ENCODE peak calls at places on chromosomes 12 and 14, in nine cellular contexts. Y, Z, Q, K, N, X, S, C and I are unnamed samples.

GRCh38 chr12:117408161-117408791 is 46.9 kb upstream of the NOS1 start:
- DNase-seq in Y (no peak), Q (peak), N (no peak), C (peak), X (peak), S (peak), K (peak), Z (peak), I (no peak)

GRCh38 chr12:92224685-92225331 is 79.2 kb upstream of the BTG1 start:
- DNase-seq in N (peak), Q (no peak), Z (no peak), C (no peak), X (no peak), S (peak), K (no peak), Y (no peak), I (no peak)

GRCh38 chr12:57521475-57522018 is 1.1 kb upstream of the MBD6 start:
- DNase-seq in Y (no peak), K (peak), Q (peak), Z (peak), N (no peak), C (peak), S (peak), X (no peak), I (no peak)

GRCh38 chr12:43636706-43637105 is 84.7 kb upstream of the ADAMTS20 start:
- DNase-seq in Q (no peak), N (no peak), K (no peak), C (no peak), X (no peak), Y (no peak), Z (no peak), S (no peak), I (no peak)

GRCh38 chr12:48280572-48280971 is 70.1 kb downstream of the ZNF641 start:
- DNase-seq in S (no peak), Z (no peak), N (no peak), X (no peak), C (no peak), Y (no peak), Q (no peak), K (no peak), I (no peak)

GRCh38 chr14:65482769-65483438 is 70.4 kb downstream of the FUT8 start:
- DNase-seq in K (no peak), Z (no peak), Q (no peak), S (no peak), X (no peak), C (no peak), N (no peak), Y (no peak), I (no peak)

GRCh38 chr12:49942921-49943662 is 7.4 kb upstream of the AQP2 start:
- DNase-seq in Z (no peak), Q (no peak), K (peak), C (no peak), S (no peak), X (no peak), Y (no peak), N (no peak), I (no peak)

GRCh38 chr12:52378091-52378490 is 7.4 kb downstream of the KRT84 start:
- DNase-seq in X (no peak), S (no peak), Q (no peak), C (no peak), Y (no peak), K (no peak), N (no peak), Z (no peak), I (no peak)

GRCh38 chr14:55255979-55256378 is 15.2 kb upstream of the FBXO34 start:
- DNase-seq in X (no peak), K (no peak), S (no peak), Y (no peak), Q (no peak), Z (no peak), C (no peak), N (no peak), I (no peak)

GRCh38 chr12:56614627-56615026 is 15.5 kb downstream of the BAZ2A start:
- DNase-seq in Q (no peak), S (no peak), N (no peak), X (no peak), Z (no peak), C (no peak), Y (no peak), K (no peak), I (no peak)

GRCh38 chr12:24728366-24728765 is 220.5 kb downstream of the BCAT1 start:
- DNase-seq in X (no peak), Z (peak), N (peak), C (no peak), Y (no peak), Q (no peak), K (no peak), S (peak), I (no peak)

GRCh38 chr14:104460920-104461651 is 118.5 kb upstream of the C14orf180 start:
- DNase-seq in Z (peak), Y (peak), X (peak), N (no peak), S (no peak), K (peak), C (no peak), Q (no peak), I (no peak)

GRCh38 chr14:54893151-54893760 is 9.4 kb downstream of the GCH1 start:
- DNase-seq in Q (no peak), C (no peak), Y (no peak), Z (peak), N (peak), K (no peak), S (peak), X (no peak), I (peak)

GRCh38 chr12:43676183-43676813 is 82.3 kb downstream of the PUS7L start:
- DNase-seq in C (no peak), N (no peak), Y (no peak), Q (no peak), Z (no peak), S (no peak), X (no peak), K (no peak), I (no peak)

GRCh38 chr12:198708-199107 is 15.2 kb downstream of the SLC6A12 start:
- DNase-seq in K (no peak), Q (no peak), Y (no peak), X (no peak), Z (no peak), C (no peak), N (no peak), S (no peak), I (no peak)

GRCh38 chr12:109777544-109777943 is 55.7 kb downstream of the TRPV4 start:
- DNase-seq in N (peak), S (peak), K (peak), C (no peak), Q (no peak), Y (no peak), Z (peak), X (no peak), I (peak)

GRCh38 chr12:98422809-98423208 is 92.6 kb upstream of the TMPO start:
- DNase-seq in Q (no peak), Y (peak), S (no peak), Z (peak), X (no peak), N (no peak), C (no peak), K (peak), I (no peak)

GRCh38 chr14:29348504-29348903 is 579.1 kb downstream of the PRKD1 start:
- DNase-seq in C (no peak), Y (no peak), Q (no peak), Z (no peak), X (no peak), S (peak), K (no peak), N (no peak), I (no peak)

GRCh38 chr12:84502907-84503787 is 409.5 kb downstream of the SLC6A15 start:
- DNase-seq in C (peak), K (peak), S (peak), Z (peak), N (peak), Y (no peak), X (peak), Q (peak), I (peak)

GRCh38 chr14:89921896-89922548 is 32.5 kb downstream of the EFCAB11 start:
- DNase-seq in K (no peak), Y (no peak), Z (no peak), Q (no peak), S (peak), N (peak), C (no peak), X (no peak), I (no peak)

GRCh38 chr12:47184813-47185212 is 105.1 kb upstream of the AMIGO2 start:
- DNase-seq in S (no peak), X (peak), N (no peak), K (no peak), Y (no peak), Q (no peak), Z (no peak), C (no peak), I (no peak)

GRCh38 chr14:94058128-94058673 is 22.8 kb downstream of the DDX24 start:
- DNase-seq in Y (no peak), X (peak), K (no peak), C (no peak), S (peak), Z (no peak), Q (no peak), N (no peak), I (no peak)

GRCh38 chr14:103561381-103562134 is 899 bp downstream of the BAG5 start:
- DNase-seq in N (peak), Z (peak), Q (no peak), S (peak), Y (no peak), C (no peak), K (no peak), X (peak), I (no peak)

GRCh38 chr12:14982562-14982961 is 9.7 kb downstream of the PDE6H start:
- DNase-seq in S (no peak), N (no peak), C (no peak), Q (no peak), Y (no peak), X (no peak), Z (no peak), K (no peak), I (no peak)

GRCh38 chr12:128944956-128945355 is 91.7 kb downstream of the GLT1D1 start:
- DNase-seq in C (no peak), X (no peak), Q (no peak), S (no peak), N (no peak), Y (no peak), K (no peak), Z (no peak), I (no peak)

GRCh38 chr12:115507951-115508722 is 769.4 kb downstream of the MED13L start:
- DNase-seq in X (no peak), Q (no peak), C (peak), Y (no peak), S (no peak), N (no peak), Z (peak), K (no peak), I (no peak)

GRCh38 chr14:21096438-21096837 is 2.0 kb downstream of the ZNF219 start:
- DNase-seq in S (no peak), Z (no peak), Y (no peak), Q (no peak), C (no peak), N (no peak), X (no peak), K (no peak), I (no peak)

GRCh38 chr12:56267443-56268071 is 815 bp downstream of the COQ10A start:
- DNase-seq in K (peak), Y (no peak), C (peak), Z (peak), Q (no peak), S (no peak), X (no peak), N (no peak), I (no peak)

GRCh38 chr14:55814064-55814463 is 234.1 kb downstream of the KTN1 start:
- DNase-seq in S (peak), Q (no peak), X (no peak), Z (no peak), N (no peak), K (no peak), C (no peak), Y (no peak), I (no peak)

GRCh38 chr14:54918427-54918826 is 15.8 kb upstream of the GCH1 start:
- DNase-seq in Y (no peak), N (no peak), Z (peak), S (no peak), K (no peak), C (no peak), X (no peak), Q (no peak), I (no peak)

GRCh38 chr12:9829990-9830389 is 2.7 kb downstream of the KLRF1 start:
- DNase-seq in C (no peak), Z (no peak), N (no peak), S (no peak), K (no peak), Q (no peak), X (no peak), Y (no peak), I (no peak)

DNA sequence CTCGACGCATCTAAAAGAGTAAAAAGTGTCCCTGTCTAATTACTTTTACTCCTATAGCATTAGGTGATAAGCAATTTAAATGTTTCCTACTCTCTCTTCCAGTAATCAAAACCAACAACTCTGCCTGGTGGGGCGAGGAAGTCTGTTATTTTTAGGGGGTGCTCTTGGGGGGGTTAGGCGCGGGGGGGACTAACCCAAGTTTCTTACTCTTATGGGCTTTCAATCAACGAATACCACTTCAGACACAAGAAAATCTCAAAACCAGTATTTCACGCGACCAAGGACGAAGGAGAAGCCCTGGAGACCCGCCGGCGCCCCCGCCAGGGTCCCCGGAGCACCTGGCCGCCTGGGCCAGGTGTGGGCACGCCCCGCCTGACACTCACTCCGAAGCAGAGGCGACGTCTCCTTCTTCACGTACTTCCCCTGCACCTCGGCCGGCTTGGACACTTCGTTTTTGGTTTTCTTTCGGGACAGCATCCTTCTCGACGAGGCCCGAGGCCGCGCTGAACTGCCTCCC is 557 bp downstream of the SAV1 start:
- DNase-seq in X (peak), S (no peak), Y (no peak), N (no peak), C (peak), K (peak), Q (no peak), Z (no peak), I (no peak)
- TF ChIP-seq CTCF in X (no peak), S (no peak), Y (no peak), N (no peak), C (no peak), K (no peak), Q (no peak), Z (no peak), I (no peak)

GRCh38 chr12:77062396-77062795 is 3.0 kb downstream of the E2F7 start:
- DNase-seq in Q (no peak), Z (no peak), K (no peak), S (no peak), Y (no peak), N (no peak), X (no peak), C (no peak), I (no peak)

GRCh38 chr12:77064891-77065360 is 443 bp downstream of the E2F7 start:
- DNase-seq in Z (no peak), N (no peak), X (no peak), K (no peak), S (no peak), Y (no peak), Q (peak), C (no peak), I (no peak)

GRCh38 chr12:77065361-77066204 is at the start of gene E2F7:
- DNase-seq in C (peak), N (peak), Q (peak), Z (peak), X (peak), Y (peak), S (peak), K (peak), I (peak)

GRCh38 chr12:77060883-77061240 is 4.5 kb downstream of the E2F7 start:
- DNase-seq in N (no peak), K (no peak), Y (no peak), C (no peak), S (no peak), Q (no peak), Z (no peak), X (no peak), I (no peak)

GRCh38 chr12:77062846-77063461 is 2.4 kb downstream of the E2F7 start:
- DNase-seq in Q (no peak), S (peak), X (no peak), K (no peak), Y (no peak), Z (no peak), N (peak), C (no peak), I (no peak)
- H3K4me3 ChIP-seq in Q (peak), S (peak), X (no peak), K (no peak), Y (peak), Z (no peak), N (peak), C (no peak), I (peak)

GRCh38 chr12:62211510-62211909 is 48.7 kb upstream of the USP15 start:
- DNase-seq in N (no peak), X (no peak), Q (no peak), K (no peak), Z (no peak), S (no peak), Y (no peak), C (no peak), I (no peak)
- TF ChIP-seq CTCF in N (no peak), X (no peak), Q (no peak), K (no peak), Z (no peak), S (no peak), Y (no peak), C (no peak), I (no peak)

DNA sequence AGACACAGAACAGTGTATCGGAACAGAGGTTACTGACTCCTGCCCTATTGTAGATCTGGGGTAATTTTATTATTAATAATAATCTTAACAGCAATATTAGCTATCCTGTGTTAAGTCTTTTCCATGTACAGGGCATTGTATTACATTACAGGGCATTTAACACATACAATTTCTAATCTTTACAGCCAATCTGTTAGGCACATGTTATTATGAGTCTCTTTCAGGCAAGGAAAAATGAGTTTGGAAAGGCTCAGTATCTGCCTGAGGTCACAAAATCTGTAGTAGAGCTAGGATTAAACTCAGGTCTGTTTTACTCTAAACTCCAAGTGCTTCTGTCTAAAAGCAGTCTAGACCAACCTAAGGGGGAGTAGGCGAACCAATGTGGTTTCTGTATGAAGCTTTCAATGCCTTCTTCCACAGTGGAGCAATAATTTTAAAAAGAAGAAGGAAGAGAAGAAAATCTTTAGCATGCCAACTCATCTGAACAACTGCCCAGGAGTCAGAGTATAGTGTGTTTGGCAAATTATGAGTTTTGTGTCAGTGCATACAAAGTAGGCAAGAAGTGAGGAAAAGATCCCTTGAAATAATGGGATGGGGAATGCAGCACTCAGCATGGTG is 192.6 kb downstream of the CHST11 start:
- DNase-seq in S (no peak), K (no peak), Y (no peak), Z (no peak), X (no peak), N (no peak), C (no peak), Q (no peak), I (no peak)
- H3K4me3 ChIP-seq in S (no peak), K (no peak), Y (no peak), Z (no peak), X (no peak), N (no peak), C (no peak), Q (no peak), I (no peak)

GRCh38 chr14:77478029-77478428 is 20.1 kb downstream of the AHSA1 start:
- DNase-seq in N (no peak), S (no peak), Y (no peak), C (no peak), K (no peak), Z (no peak), Q (no peak), X (no peak), I (no peak)
- TF ChIP-seq CTCF in N (no peak), S (no peak), Y (no peak), C (no peak), K (no peak), Z (no peak), Q (no peak), X (no peak), I (no peak)

GRCh38 chr14:85087201-85087600 is 442.7 kb upstream of the FLRT2 start:
- DNase-seq in Y (no peak), Q (no peak), K (no peak), X (no peak), S (peak), Z (no peak), N (no peak), C (no peak), I (no peak)
- H3K4me3 ChIP-seq in Y (no peak), Q (no peak), K (no peak), X (no peak), S (no peak), Z (no peak), N (no peak), C (no peak), I (no peak)

GRCh38 chr12:95220726-95221125 is 3.1 kb downstream of the VEZT start:
- DNase-seq in Y (no peak), N (no peak), K (no peak), C (no peak), S (no peak), Q (no peak), Z (no peak), X (no peak), I (no peak)
- TF ChIP-seq CTCF in Y (no peak), N (no peak), K (no peak), C (no peak), S (no peak), Q (no peak), Z (no peak), X (no peak), I (no peak)

DNA sequence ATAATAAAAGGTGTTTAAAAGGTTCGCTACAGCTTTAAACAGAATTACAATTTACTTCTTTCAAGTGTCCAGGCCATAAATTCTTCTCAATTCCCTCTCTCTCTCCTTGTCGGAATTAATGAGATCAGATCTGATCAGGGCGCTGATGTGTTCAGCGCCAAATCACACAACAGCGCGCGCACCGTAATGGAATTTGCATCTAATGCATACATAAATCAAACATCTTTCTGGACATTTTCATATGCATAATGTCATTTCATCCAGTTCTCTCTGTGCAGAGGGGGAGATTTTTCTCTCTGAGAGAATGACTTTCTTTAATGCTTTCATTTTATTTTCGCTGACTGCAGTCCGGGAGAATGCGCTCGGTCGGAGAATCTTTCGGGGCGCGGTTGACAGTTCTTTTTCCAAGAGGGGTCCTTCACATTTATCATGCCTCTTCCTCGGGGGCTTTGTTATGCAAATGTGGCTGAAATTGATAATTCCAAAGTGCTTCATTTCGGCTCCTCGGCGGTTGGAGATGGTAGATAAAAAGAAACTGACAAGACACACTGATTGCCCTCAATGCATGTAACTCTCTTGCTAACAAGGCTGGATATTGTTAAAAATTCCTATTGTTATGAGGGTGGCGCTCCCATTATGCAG is 615.9 kb downstream of the VRK1 start:
- DNase-seq in Q (no peak), N (no peak), K (no peak), S (no peak), X (no peak), Z (no peak), C (no peak), Y (no peak), I (no peak)
- H3K4me3 ChIP-seq in Q (no peak), N (no peak), K (no peak), S (no peak), X (no peak), Z (no peak), C (no peak), Y (peak), I (no peak)